ENCODE peak calls at places on chromosomes 12 and 14, in seven cellular contexts. T, U, M, N, B, A and J are unnamed samples.

GRCh38 chr14:102980409-102980810 is 57.9 kb downstream of the AMN start:
- DNase-seq in T (no peak), U (no peak), M (no peak), N (no peak), B (no peak), A (no peak), J (no peak)

GRCh38 chr14:24843999-24844398 is 205.9 kb downstream of the STXBP6 start:
- DNase-seq in T (no peak), U (no peak), M (no peak), N (no peak), B (peak; percentile 58), A (no peak), J (no peak)

GRCh38 chr12:32895688-32896437 is 714 bp downstream of the PKP2 start:
- DNase-seq in T (no peak), U (peak; percentile 41), M (no peak), N (peak; percentile 26), B (peak; percentile 79), A (peak; percentile 33), J (no peak)

GRCh38 chr12:52191841-52192791 is at the start of gene KRT80:
- DNase-seq in T (peak; percentile 97), U (peak; percentile 94), M (peak; percentile 97), N (peak; percentile 88), B (peak; percentile 84), A (peak; percentile 97), J (peak; percentile 76)

GRCh38 chr12:52873832-52874572 is 25.2 kb upstream of the KRT78 start:
- DNase-seq in T (peak; percentile 78), U (peak; percentile 76), M (peak; percentile 94), N (peak; percentile 90), B (peak; percentile 91), A (peak; percentile 91), J (peak; percentile 70)

GRCh38 chr14:106518054-106518943 is 991.9 kb downstream of the TMEM121 start:
- DNase-seq in T (no peak), U (peak; percentile 72), M (no peak), N (no peak), B (peak; percentile 67), A (peak; percentile 30), J (no peak)

GRCh38 chr14:22176930-22177329 is 412.1 kb downstream of the DAD1 start:
- DNase-seq in T (no peak), U (no peak), M (no peak), N (no peak), B (no peak), A (no peak), J (no peak)

GRCh38 chr12:3752741-3753486 is at the start of gene CRACR2A:
- DNase-seq in T (peak; percentile 32), U (peak; percentile 59), M (no peak), N (peak; percentile 58), B (peak; percentile 84), A (peak; percentile 65), J (peak; percentile 18)

GRCh38 chr12:45989857-45990467 is 412 bp downstream of the SCAF11 start:
- DNase-seq in T (peak; percentile 19), U (peak; percentile 75), M (peak; percentile 50), N (peak; percentile 64), B (peak; percentile 81), A (peak; percentile 73), J (peak; percentile 28)

GRCh38 chr12:1947081-1947480 is 28.6 kb upstream of the CACNA2D4 start:
- DNase-seq in T (no peak), U (no peak), M (no peak), N (no peak), B (no peak), A (no peak), J (no peak)

GRCh38 chr12:10457760-10458159 is 4.6 kb upstream of the KLRC1 start:
- DNase-seq in T (no peak), U (no peak), M (no peak), N (no peak), B (no peak), A (no peak), J (no peak)

GRCh38 chr12:44812062-44812461 is 64.1 kb downstream of the NELL2 start:
- DNase-seq in T (peak; percentile 13), U (no peak), M (no peak), N (no peak), B (no peak), A (no peak), J (no peak)

GRCh38 chr12:4809013-4809448 is 88.8 kb downstream of the GALNT8 start:
- DNase-seq in T (no peak), U (peak; percentile 21), M (no peak), N (no peak), B (no peak), A (no peak), J (no peak)

GRCh38 chr12:32455607-32456063 is 56.3 kb downstream of the FGD4 start:
- DNase-seq in T (peak; percentile 45), U (no peak), M (no peak), N (no peak), B (no peak), A (peak; percentile 56), J (no peak)

GRCh38 chr12:27905285-27906126 is 67.0 kb downstream of the PTHLH start:
- DNase-seq in T (no peak), U (no peak), M (no peak), N (no peak), B (no peak), A (no peak), J (no peak)

GRCh38 chr14:92552066-92552465 is 38.5 kb downstream of the RIN3 start:
- DNase-seq in T (no peak), U (no peak), M (no peak), N (no peak), B (no peak), A (peak; percentile 21), J (no peak)

GRCh38 chr12:78293039-78293686 is 462.5 kb downstream of the NAV3 start:
- DNase-seq in T (no peak), U (no peak), M (no peak), N (no peak), B (no peak), A (no peak), J (no peak)

GRCh38 chr12:78290606-78291345 is 460.1 kb downstream of the NAV3 start:
- DNase-seq in T (no peak), U (no peak), M (no peak), N (no peak), B (no peak), A (no peak), J (no peak)
- H3K4me3 ChIP-seq in T (no peak overlapping the region), U (no peak overlapping the region), M (no peak overlapping the region), N (no peak overlapping the region), B (no peak overlapping the region), A (no peak overlapping the region), J (no peak overlapping the region)

DNA sequence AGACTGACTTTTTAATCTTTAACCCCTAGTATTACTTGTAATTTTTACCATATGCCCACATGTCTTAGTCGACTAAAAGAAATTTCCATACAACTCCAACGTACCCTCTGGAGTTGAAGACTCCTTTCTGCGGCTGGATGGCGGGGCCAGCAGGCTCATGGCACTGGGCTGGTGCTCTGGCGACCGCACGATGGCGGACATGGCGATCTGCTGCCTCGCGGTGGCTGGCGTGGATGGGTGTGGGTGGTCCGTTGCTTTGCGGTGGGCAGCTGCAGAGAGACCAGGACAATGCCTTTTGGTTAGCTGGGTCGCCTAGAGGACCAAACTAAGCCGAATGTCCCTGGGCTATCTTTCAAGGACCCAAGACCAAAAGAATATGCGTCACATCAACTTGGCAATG is 50.2 kb downstream of the PRKAB1 start:
- DNase-seq in T (no peak), U (no peak), M (no peak), N (no peak), B (no peak), A (no peak), J (no peak)
- H3K36me3 ChIP-seq in T (peaks cover 42% of the 10 kb centered on the region), U (no peaks in the 10 kb centered on the region), M (no peaks in the 10 kb centered on the region), N (no peaks in the 10 kb centered on the region), B (no peaks in the 10 kb centered on the region), A (no peaks in the 10 kb centered on the region), J (no peaks in the 10 kb centered on the region)

DNA sequence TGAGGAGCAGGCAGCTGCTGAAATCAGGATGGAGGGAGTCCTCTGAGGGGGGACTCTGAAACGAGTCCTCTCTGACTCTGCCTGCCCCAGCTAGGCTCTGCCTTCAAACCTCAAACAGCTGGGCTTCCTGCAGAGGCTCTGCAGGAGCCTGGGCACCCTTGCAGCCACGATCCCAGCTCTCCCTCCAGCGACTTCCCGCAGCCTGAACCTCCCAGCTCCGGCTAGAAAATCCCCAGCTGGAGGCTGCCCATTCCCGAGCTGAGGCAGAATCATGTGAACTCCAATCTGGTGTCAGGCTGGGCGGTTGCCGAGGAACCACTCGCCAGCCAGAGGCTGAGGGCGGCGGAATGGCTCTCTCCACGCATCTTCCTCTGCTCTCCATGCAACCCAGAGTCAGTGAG is at the start of gene GPR68:
- DNase-seq in T (no peak), U (peak; percentile 78), M (no peak), N (no peak), B (peak; percentile 22), A (peak; percentile 35), J (no peak)
- TF ChIP-seq POLR2A in T (no peak), U (no peak), M (no peak), N (no peak), B (no peak), A (no peak), J (no peak)

GRCh38 chr14:68386446-68386845 is 406.4 kb downstream of the ZFP36L1 start:
- DNase-seq in T (no peak), U (no peak), M (no peak), N (no peak), B (no peak), A (no peak), J (no peak)

GRCh38 chr14:68384881-68385280 is 408.0 kb downstream of the ZFP36L1 start:
- DNase-seq in T (no peak), U (no peak), M (no peak), N (no peak), B (no peak), A (peak; percentile 37), J (no peak)

GRCh38 chr14:68386950-68387779 is 405.7 kb downstream of the ZFP36L1 start:
- DNase-seq in T (no peak), U (no peak), M (no peak), N (no peak), B (no peak), A (no peak), J (no peak)

GRCh38 chr14:68380304-68380840 is 412.5 kb downstream of the ZFP36L1 start:
- DNase-seq in T (no peak), U (no peak), M (no peak), N (no peak), B (no peak), A (no peak), J (no peak)

GRCh38 chr14:68384335-68384734 is 408.5 kb downstream of the ZFP36L1 start:
- DNase-seq in T (no peak), U (peak; percentile 31), M (peak; percentile 62), N (no peak), B (peak; percentile 37), A (peak; percentile 77), J (no peak)
- H3K4me3 ChIP-seq in T (no peak overlapping the region), U (no peak overlapping the region), M (no peak overlapping the region), N (no peak overlapping the region), B (no peak overlapping the region), A (no peak overlapping the region), J (no peak overlapping the region)